ENCODE peak calls at places on chromosome 18, in four cellular contexts. One of them, this sample, is unnamed. For H3K9me3, the result is how much of the 10 kb centered on the place peaks cover.

GRCh38 chr18:58541137-58541788 is 87.6 kb downstream of the ALPK2 start:
- DNase-seq in esophagus squamous epithelium: no peak
- DNase-seq in breast epithelium: no peak
- DNase-seq in aorta: no peak
- DNase-seq in this sample: no peak

GRCh38 chr18:22773944-22774343 is 159.2 kb upstream of the RBBP8 start:
- DNase-seq in esophagus squamous epithelium: no peak
- DNase-seq in breast epithelium: no peak
- DNase-seq in aorta: no peak
- DNase-seq in this sample: no peak

GRCh38 chr18:22332590-22332989 is 85.1 kb downstream of the CTAGE1 start:
- DNase-seq in esophagus squamous epithelium: no peak
- DNase-seq in breast epithelium: no peak
- DNase-seq in aorta: no peak
- DNase-seq in this sample: no peak

GRCh38 chr18:50527636-50528307 is 32.1 kb upstream of the MAPK4 start:
- DNase-seq in esophagus squamous epithelium: no peak
- DNase-seq in breast epithelium: no peak
- DNase-seq in aorta: no peak
- DNase-seq in this sample: no peak

GRCh38 chr18:59988098-59988706 is 88.4 kb downstream of the PMAIP1 start:
- DNase-seq in esophagus squamous epithelium: no peak
- DNase-seq in breast epithelium: no peak
- DNase-seq in aorta: no peak
- DNase-seq in this sample: no peak

GRCh38 chr18:46215902-46216723 is 111.9 kb downstream of the HAUS1 start:
- DNase-seq in esophagus squamous epithelium: no peak
- DNase-seq in breast epithelium: no peak
- DNase-seq in aorta: no peak
- DNase-seq in this sample: no peak

GRCh38 chr18:1092228-1092627 is 187.6 kb downstream of the ADCYAP1 start:
- DNase-seq in esophagus squamous epithelium: no peak
- DNase-seq in breast epithelium: no peak
- DNase-seq in aorta: no peak
- DNase-seq in this sample: no peak

GRCh38 chr18:811192-812122 is 585 bp downstream of the YES1 start:
- DNase-seq in esophagus squamous epithelium: no peak
- DNase-seq in breast epithelium: no peak
- DNase-seq in aorta: peak
- DNase-seq in this sample: no peak

GRCh38 chr18:76209597-76209996 is 285.4 kb downstream of the ZNF516 start:
- DNase-seq in esophagus squamous epithelium: no peak
- DNase-seq in breast epithelium: no peak
- DNase-seq in aorta: no peak
- DNase-seq in this sample: no peak

GRCh38 chr18:59897321-59897954 is 2.4 kb upstream of the PMAIP1 start:
- DNase-seq in esophagus squamous epithelium: no peak
- DNase-seq in breast epithelium: no peak
- DNase-seq in aorta: no peak
- DNase-seq in this sample: no peak

GRCh38 chr18:24262097-24262496 is 123.2 kb downstream of the CABYR start:
- DNase-seq in esophagus squamous epithelium: no peak
- DNase-seq in breast epithelium: no peak
- DNase-seq in aorta: no peak
- DNase-seq in this sample: no peak

GRCh38 chr18:80191907-80192652 is 55.2 kb downstream of the PARD6G start:
- DNase-seq in esophagus squamous epithelium: no peak
- DNase-seq in breast epithelium: no peak
- DNase-seq in aorta: no peak
- DNase-seq in this sample: no peak

GRCh38 chr18:4524096-4524495 is 69.0 kb upstream of the DLGAP1 start:
- DNase-seq in esophagus squamous epithelium: no peak
- DNase-seq in breast epithelium: no peak
- DNase-seq in aorta: no peak
- DNase-seq in this sample: no peak

GRCh38 chr18:48711651-48712486 is 173.0 kb downstream of the CTIF start:
- DNase-seq in esophagus squamous epithelium: no peak
- DNase-seq in breast epithelium: no peak
- DNase-seq in aorta: peak
- DNase-seq in this sample: no peak

GRCh38 chr18:9808530-9809241 is 77.1 kb upstream of the TXNDC2 start:
- DNase-seq in esophagus squamous epithelium: no peak
- DNase-seq in breast epithelium: peak
- DNase-seq in aorta: no peak
- DNase-seq in this sample: no peak

GRCh38 chr18:48851563-48851962 is 99.2 kb downstream of the SMAD7 start:
- DNase-seq in esophagus squamous epithelium: no peak
- DNase-seq in breast epithelium: no peak
- DNase-seq in aorta: peak
- DNase-seq in this sample: no peak

GRCh38 chr18:40867452-40867851 is 1087.6 kb upstream of the PIK3C3 start:
- DNase-seq in esophagus squamous epithelium: no peak
- DNase-seq in breast epithelium: no peak
- DNase-seq in aorta: no peak
- DNase-seq in this sample: no peak

GRCh38 chr18:48352051-48352755 is 57.0 kb downstream of the ZBTB7C start:
- DNase-seq in esophagus squamous epithelium: no peak
- DNase-seq in breast epithelium: no peak
- DNase-seq in aorta: no peak
- DNase-seq in this sample: no peak

GRCh38 chr18:9771261-9771976 is 63.3 kb downstream of the RAB31 start:
- DNase-seq in esophagus squamous epithelium: no peak
- DNase-seq in breast epithelium: peak
- DNase-seq in aorta: peak
- DNase-seq in this sample: peak

GRCh38 chr18:23667114-23667513 is 4.4 kb upstream of the ANKRD29 start:
- DNase-seq in esophagus squamous epithelium: no peak
- DNase-seq in breast epithelium: no peak
- DNase-seq in aorta: no peak
- DNase-seq in this sample: no peak

GRCh38 chr18:10841203-10841602 is 308.2 kb downstream of the PIEZO2 start:
- DNase-seq in esophagus squamous epithelium: no peak
- DNase-seq in breast epithelium: no peak
- DNase-seq in aorta: peak
- DNase-seq in this sample: no peak

GRCh38 chr18:23356915-23357421 is 96.1 kb upstream of the RIOK3 start:
- DNase-seq in esophagus squamous epithelium: no peak
- DNase-seq in breast epithelium: no peak
- DNase-seq in aorta: no peak
- DNase-seq in this sample: no peak

GRCh38 chr18:11518788-11519685 is 90.4 kb upstream of the SLC35G4 start:
- DNase-seq in esophagus squamous epithelium: no peak
- DNase-seq in breast epithelium: no peak
- DNase-seq in aorta: no peak
- DNase-seq in this sample: no peak

GRCh38 chr18:55346961-55347740 is 240.8 kb downstream of the TCF4 start:
- DNase-seq in esophagus squamous epithelium: no peak
- DNase-seq in breast epithelium: no peak
- DNase-seq in aorta: no peak
- DNase-seq in this sample: no peak

GRCh38 chr18:79926715-79927596 is 24.5 kb downstream of the SLC66A2 start:
- DNase-seq in esophagus squamous epithelium: no peak
- DNase-seq in breast epithelium: peak
- DNase-seq in aorta: peak
- DNase-seq in this sample: no peak

GRCh38 chr18:56770097-56770496 is 118.9 kb downstream of the WDR7 start:
- DNase-seq in esophagus squamous epithelium: no peak
- DNase-seq in breast epithelium: no peak
- DNase-seq in aorta: no peak
- DNase-seq in this sample: no peak

GRCh38 chr18:62044490-62045000 is 142.3 kb downstream of the PIGN start:
- DNase-seq in esophagus squamous epithelium: no peak
- DNase-seq in breast epithelium: no peak
- DNase-seq in aorta: no peak
- DNase-seq in this sample: no peak

GRCh38 chr18:45518770-45519169 is 96.5 kb upstream of the SLC14A2 start:
- DNase-seq in esophagus squamous epithelium: no peak
- DNase-seq in breast epithelium: no peak
- DNase-seq in aorta: no peak
- DNase-seq in this sample: no peak

GRCh38 chr18:12993439-12993838 is 2.3 kb downstream of the CEP192 start:
- DNase-seq in esophagus squamous epithelium: no peak
- DNase-seq in breast epithelium: no peak
- DNase-seq in aorta: no peak
- DNase-seq in this sample: no peak

GRCh38 chr18:41974661-41975286 is 19.7 kb downstream of the PIK3C3 start:
- DNase-seq in esophagus squamous epithelium: no peak
- DNase-seq in breast epithelium: no peak
- DNase-seq in aorta: no peak
- DNase-seq in this sample: no peak

GRCh38 chr18:49768051-49768391 is 45.3 kb downstream of the ACAA2 start:
- DNase-seq in esophagus squamous epithelium: no peak
- DNase-seq in breast epithelium: peak
- DNase-seq in aorta: no peak
- DNase-seq in this sample: no peak

DNA sequence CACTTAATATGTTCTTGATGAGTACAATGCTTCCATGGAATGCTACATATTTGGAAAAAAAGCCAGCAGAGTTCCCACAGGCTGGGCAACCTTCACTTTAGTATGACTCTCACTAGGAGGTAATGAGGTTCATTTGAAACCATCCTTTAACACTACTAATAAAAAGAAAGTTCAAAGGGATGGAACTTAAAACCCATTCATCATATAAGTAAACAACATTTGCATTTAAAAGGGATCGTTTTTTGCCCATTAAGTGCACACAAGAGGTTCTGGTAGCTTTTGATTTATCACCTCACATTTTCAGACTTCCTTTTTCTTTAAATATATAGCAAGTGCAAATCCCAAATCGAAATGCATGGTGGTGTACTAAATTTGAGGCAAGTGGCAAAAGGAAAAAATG is 270.8 kb upstream of the DCC start:
- DNase-seq in esophagus squamous epithelium: no peak
- DNase-seq in breast epithelium: no peak
- DNase-seq in aorta: no peak
- DNase-seq in this sample: no peak
- H3K9me3 ChIP-seq in esophagus squamous epithelium: under half
- H3K9me3 ChIP-seq in breast epithelium: under half
- H3K9me3 ChIP-seq in aorta: under half
- H3K9me3 ChIP-seq in this sample: under half

DNA sequence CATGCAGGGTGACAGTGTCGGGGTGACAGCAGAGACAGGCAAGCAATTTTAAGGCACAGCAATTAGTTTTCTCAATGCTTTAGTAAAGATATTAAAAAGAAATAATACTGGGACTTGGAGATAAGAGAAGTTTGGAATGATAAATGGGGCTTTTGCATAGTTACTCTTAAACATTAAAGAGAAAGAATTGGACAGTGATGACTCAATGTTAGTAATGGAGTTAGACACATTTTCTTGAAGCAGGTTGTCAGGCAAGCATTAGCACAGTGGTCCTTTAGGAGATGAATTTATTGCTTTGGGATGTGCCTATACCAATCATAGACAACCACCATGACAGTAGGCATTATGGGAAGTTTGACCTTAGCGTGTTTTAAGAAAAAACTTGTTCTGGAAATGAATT is 228.3 kb upstream of the RAB12 start:
- DNase-seq in esophagus squamous epithelium: no peak
- DNase-seq in breast epithelium: no peak
- DNase-seq in aorta: no peak
- DNase-seq in this sample: no peak
- H3K9me3 ChIP-seq in esophagus squamous epithelium: under half
- H3K9me3 ChIP-seq in breast epithelium: under half
- H3K9me3 ChIP-seq in aorta: under half
- H3K9me3 ChIP-seq in this sample: under half

DNA sequence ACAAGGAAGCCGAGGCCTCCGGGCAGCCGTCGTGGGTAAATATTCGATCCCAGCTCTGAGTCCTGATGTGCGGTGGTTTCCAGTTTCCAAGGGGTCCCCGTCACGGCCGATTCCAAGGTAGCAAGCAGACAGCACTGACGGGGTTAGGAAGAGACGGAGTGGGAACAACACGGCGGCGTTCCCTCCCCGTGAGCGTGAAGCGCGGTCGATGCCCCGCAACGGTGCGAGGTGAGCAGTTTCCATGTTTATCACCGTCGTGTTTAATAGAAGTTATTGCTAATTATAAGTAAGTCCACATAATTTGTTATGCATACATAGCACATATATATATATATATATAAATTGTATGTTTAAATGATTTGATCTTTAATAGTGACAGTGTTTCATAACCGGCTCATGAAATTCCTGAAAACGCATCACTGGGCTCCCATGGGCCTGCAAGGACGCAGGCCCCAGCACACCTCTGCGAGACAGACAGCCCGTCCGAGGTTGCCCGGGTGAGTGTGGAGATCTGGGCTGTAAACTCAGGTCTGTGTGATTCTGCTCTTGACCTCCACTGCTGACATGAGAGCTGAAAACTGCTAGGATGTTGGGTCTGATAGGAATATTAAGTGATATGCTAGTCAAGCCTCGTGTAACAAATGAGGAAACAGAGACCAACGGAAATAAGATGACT is 243.5 kb upstream of the SALL3 start:
- DNase-seq in esophagus squamous epithelium: no peak
- DNase-seq in breast epithelium: no peak
- DNase-seq in aorta: no peak
- DNase-seq in this sample: no peak
- H3K9me3 ChIP-seq in esophagus squamous epithelium: under half
- H3K9me3 ChIP-seq in breast epithelium: under half
- H3K9me3 ChIP-seq in aorta: under half
- H3K9me3 ChIP-seq in this sample: under half

DNA sequence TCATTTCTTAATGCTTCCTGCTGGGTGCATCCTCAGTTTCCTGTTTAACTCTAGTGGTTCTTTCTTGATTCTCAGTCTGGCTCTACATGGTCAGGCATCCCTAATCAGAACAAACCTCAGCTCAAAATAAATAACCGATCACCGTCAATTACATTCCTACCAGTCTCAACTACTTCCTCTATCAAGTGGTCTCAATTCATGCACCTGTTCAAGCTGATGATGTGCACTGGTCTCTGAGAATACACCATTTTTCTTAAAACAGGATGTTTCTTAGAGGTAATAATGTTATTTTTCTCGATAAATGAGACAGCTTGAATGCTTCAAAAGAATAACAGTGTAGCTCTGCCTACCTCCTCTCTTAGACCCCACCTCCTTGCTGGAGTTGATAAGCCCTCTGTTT is 420.9 kb downstream of the SOCS6 start:
- DNase-seq in esophagus squamous epithelium: no peak
- DNase-seq in breast epithelium: no peak
- DNase-seq in aorta: no peak
- DNase-seq in this sample: no peak
- H3K9me3 ChIP-seq in esophagus squamous epithelium: under half
- H3K9me3 ChIP-seq in breast epithelium: under half
- H3K9me3 ChIP-seq in aorta: under half
- H3K9me3 ChIP-seq in this sample: under half

DNA sequence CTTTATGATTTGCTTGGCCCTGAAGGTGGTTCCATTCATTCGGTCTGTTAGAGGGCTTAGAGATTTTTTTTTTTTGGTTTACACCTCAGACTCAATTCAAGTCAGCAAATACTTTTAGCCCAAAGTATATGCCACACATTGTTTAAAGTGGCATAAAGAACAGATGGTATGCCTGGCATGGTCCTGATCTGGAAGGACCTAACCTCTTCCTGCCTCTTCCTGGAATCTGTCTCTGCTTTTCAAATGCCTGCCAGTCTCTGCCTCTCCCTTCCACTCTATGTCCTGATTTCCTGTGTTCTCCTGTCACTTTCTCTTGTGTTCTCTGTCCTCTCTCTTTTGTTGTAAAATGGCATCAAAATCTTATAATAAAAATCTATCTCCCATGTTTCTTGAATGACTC is 158.0 kb downstream of the ANKRD30B start:
- DNase-seq in esophagus squamous epithelium: no peak
- DNase-seq in breast epithelium: no peak
- DNase-seq in aorta: no peak
- DNase-seq in this sample: no peak
- H3K9me3 ChIP-seq in esophagus squamous epithelium: under half
- H3K9me3 ChIP-seq in breast epithelium: under half
- H3K9me3 ChIP-seq in aorta: under half
- H3K9me3 ChIP-seq in this sample: under half

This sample was measured in T-helper 17 cell.